ENCODE peak calls at places on chromosomes 11 and 22, in five cellular contexts. Y is tibial nerve, A is ovary, F is sigmoid colon, J is colonic mucosa. Z is an unnamed sample.

GRCh38 chr11:11993814-11994213 is 14.6 kb downstream of the DKK3 start:
- DNase-seq in Y (no peak), F (peak; percentile 80), J (no peak), A (no peak), Z (no peak)

GRCh38 chr11:33734441-33735165 is 1.6 kb downstream of the CD59 start:
- DNase-seq in A (no peak), J (peak; percentile 69), Y (peak; percentile 44), F (no peak), Z (no peak)

GRCh38 chr11:34512810-34513673 is 552 bp downstream of the ELF5 start:
- DNase-seq in J (peak; percentile 57), Y (peak; percentile 18), F (no peak), A (no peak), Z (no peak)

GRCh38 chr11:80505771-80506170 is 1064.9 kb upstream of the TENM4 start:
- DNase-seq in A (no peak), J (no peak), Y (no peak), F (no peak), Z (no peak)

GRCh38 chr11:29282088-29282487 is 734.7 kb downstream of the KCNA4 start:
- DNase-seq in A (no peak), F (no peak), Y (no peak), J (no peak), Z (no peak)

GRCh38 chr11:73058989-73059674 is 83.0 kb downstream of the FCHSD2 start:
- DNase-seq in J (no peak), A (no peak), F (no peak), Y (no peak), Z (no peak)

GRCh38 chr11:122853971-122854446 is 15.7 kb downstream of the CRTAM start:
- DNase-seq in J (peak; percentile 63), F (no peak), A (peak; percentile 29), Y (peak; percentile 82), Z (peak; percentile 61)

GRCh38 chr11:68136866-68137265 is 15.7 kb upstream of the CHKA start:
- DNase-seq in F (no peak), Y (no peak), A (no peak), J (no peak), Z (no peak)

GRCh38 chr11:94924074-94925031 is 49.0 kb downstream of the CWC15 start:
- DNase-seq in J (no peak), A (no peak), Y (no peak), F (no peak), Z (no peak)

GRCh38 chr22:26740253-26740652 is 82.9 kb downstream of the MIAT start:
- DNase-seq in Y (no peak), F (no peak), J (no peak), A (no peak), Z (no peak)

GRCh38 chr11:103927535-103927934 is 108.9 kb upstream of the DDI1 start:
- DNase-seq in Y (no peak), J (no peak), A (no peak), F (no peak), Z (no peak)

DNA sequence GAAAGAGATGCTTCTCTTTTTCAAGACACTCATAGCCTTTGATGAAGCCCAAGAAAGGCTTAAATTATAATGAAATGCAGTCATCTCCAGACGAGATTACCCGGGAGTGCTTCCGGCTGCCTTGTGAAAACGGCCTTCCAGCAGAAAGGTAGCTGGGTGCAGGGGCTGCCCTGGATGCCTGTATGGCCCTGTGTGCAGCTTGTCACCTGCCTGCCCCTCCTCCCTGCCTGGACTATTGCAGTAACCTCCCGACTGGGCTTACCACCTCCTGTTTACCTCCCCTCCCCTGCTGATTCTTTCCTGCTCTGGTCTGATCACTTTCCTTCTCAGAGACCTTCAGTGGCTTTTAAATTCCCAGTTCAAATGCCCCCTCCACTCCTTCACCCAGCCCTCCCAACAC is 126.4 kb upstream of the SYT13 start:
- DNase-seq in Y (no peak), F (no peak), J (no peak), A (no peak), Z (no peak)
- H3K4me3 ChIP-seq in Y (no peak overlapping the region), F (no peak overlapping the region), J (no peak overlapping the region), A (no peak overlapping the region), Z (no peak overlapping the region)

DNA sequence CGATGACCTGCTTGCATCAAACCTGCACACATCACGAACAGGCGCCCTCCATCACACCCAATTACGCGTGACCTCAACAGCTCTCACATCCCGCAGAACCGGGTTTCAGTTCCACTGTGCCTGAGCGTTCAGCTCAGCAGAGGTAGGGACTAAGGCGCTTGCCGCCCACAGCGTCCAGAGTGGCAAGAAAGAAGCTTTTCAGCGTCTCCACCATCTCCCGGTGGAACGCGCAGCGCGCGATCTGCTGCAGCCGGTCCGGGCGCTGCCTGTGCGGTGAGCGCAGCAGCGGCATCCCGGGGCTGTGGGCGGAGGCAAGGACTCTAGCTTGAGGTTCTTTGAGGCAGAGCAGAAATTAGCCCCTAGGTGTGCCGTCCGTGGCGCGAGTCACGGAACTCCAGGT is 1.5 kb upstream of the CALCA start:
- DNase-seq in A (no peak), F (peak; percentile 60), J (no peak), Y (no peak), Z (no peak)
- H3K27me3 ChIP-seq in A (no peaks in the 10 kb centered on the region), F (peaks cover 72% of the 10 kb centered on the region), J (peaks cover 54% of the 10 kb centered on the region), Y (no peaks in the 10 kb centered on the region), Z (peaks cover 22% of the 10 kb centered on the region)

DNA sequence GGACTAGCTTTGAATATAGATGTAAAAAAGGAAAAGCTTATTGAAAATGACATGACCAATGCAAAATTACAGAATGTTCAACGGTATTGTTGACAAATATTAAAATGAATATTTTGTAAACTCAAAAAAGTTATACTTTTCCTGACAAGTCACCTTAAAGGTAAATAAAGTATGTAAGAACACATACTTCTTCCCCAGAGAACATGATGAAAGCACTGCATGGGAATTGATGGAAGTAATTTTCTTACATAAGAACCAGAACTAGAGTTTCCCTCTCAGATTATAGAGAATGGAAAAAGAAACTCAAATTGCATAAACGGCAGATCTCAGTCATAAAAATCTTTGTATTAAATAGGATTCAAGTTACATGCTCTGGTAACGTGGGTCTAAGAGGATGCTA is at the start of gene OR4P4:
- DNase-seq in F (no peak), J (no peak), A (no peak), Y (no peak), Z (no peak)
- TF ChIP-seq CTCF in F (no peak), J (no peak), A (no peak), Y (no peak), Z (no peak)

DNA sequence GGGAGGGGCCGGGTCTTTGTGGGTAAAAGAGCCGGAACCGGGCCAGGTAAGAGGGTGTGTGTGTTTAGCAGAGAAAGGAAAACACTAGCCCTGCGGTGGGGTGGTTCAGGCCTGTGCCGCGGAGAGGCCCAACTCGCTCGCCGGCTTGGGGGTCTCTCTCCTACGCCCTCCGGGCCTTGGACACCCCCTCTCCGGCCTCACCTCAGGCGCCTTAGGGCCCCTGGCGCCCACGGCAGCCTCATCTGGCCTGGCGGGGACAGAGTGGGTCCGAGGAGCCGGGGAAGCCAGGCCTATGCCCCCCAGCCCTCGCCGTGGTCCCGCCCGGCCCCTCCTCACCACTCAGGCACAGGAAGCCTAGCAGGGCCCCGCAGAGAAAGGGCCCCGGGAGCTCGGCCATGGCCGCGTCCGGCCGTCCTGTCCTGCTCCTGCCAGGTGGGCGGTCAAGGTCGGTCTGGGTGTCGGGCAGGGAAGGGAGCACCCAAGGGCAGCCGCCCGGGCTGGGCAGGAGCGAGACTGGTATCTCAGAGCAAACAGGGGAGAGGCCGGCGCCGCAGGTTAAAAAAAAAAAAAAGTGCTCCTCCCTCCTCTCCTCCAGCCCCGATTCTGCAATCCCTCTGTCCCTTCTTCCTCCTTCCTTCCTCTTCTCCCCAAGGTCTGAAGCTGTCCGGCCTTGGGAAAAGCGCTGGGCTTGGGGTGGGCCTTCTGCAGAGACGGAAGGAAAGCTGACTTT is at the start of gene VSIG2:
- DNase-seq in F (no peak), A (no peak), Y (no peak), J (peak; percentile 71), Z (no peak)
- H3K4me3 ChIP-seq in F (no peak within 1 kb of the TSS), A (peak within 1 kb of the TSS; percentile 1), Y (no peak within 1 kb of the TSS), J (peak within 1 kb of the TSS; percentile 48), Z (peak within 1 kb of the TSS; percentile 22)

GRCh38 chr22:22407061-22407460 is 101.5 kb downstream of the ZNF280B start:
- DNase-seq in A (no peak), F (no peak), Y (no peak), J (no peak), Z (peak; percentile 50)
- H3K27me3 ChIP-seq in A (no peaks in the 10 kb centered on the region), F (peaks cover 11% of the 10 kb centered on the region), Y (no peaks in the 10 kb centered on the region), J (no peaks in the 10 kb centered on the region), Z (no peaks in the 10 kb centered on the region)

GRCh38 chr11:127902405-127902804 is 685.0 kb downstream of the ETS1 start:
- DNase-seq in J (no peak), Y (no peak), F (no peak), A (no peak), Z (no peak)
- TF ChIP-seq CTCF in J (no peak), Y (no peak), F (no peak), A (no peak), Z (no peak)

GRCh38 chr11:2742201-2742600 is 42.4 kb upstream of the KCNQ1OT1 start:
- DNase-seq in F (peak; percentile 62), A (no peak), Y (no peak), J (no peak), Z (no peak)
- H3K4me3 ChIP-seq in F (no peak overlapping the region), A (no peak overlapping the region), Y (no peak overlapping the region), J (no peak overlapping the region), Z (no peak overlapping the region)

DNA sequence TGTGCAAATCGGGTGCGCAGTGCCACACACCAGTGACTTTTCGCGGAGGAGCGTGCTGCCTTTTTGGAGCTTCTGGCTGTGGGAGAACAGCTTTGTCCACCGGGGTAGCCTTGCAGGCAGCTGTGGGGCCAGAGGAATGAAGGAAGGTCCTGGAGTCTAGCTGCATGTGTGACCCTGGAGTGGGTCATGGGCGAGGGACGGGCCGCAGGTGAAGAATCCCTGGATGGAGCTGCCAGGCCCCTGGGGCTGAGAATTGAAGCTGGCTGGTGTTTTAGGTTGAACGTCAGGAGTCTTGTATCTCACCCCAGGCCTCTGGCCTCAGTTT is 8.6 kb downstream of the CCND1 start:
- DNase-seq in A (no peak), F (no peak), Y (no peak), J (no peak), Z (no peak)
- H3K27me3 ChIP-seq in A (no peaks in the 10 kb centered on the region), F (peaks cover 6% of the 10 kb centered on the region), Y (no peaks in the 10 kb centered on the region), J (no peaks in the 10 kb centered on the region), Z (no peaks in the 10 kb centered on the region)

Z was measured in right atrium auricular region.